ENCODE peak calls at places on chromosomes 11 and 22, in five cellular contexts. One of them, this sample, is unnamed.

GRCh38 chr11:1275021-1275420 is 34.4 kb downstream of the TOLLIP start:
- DNase-seq in stimulated activated CD4-positive, alpha-beta T cell treated with anti-CD3 and anti-CD28 coated beads, Interleukin-2, amount 100 ng/mL, for 48 hours: no peak
- DNase-seq in Daoy: no peak
- DNase-seq in CD4-positive, alpha-beta T cell: no peak
- DNase-seq in fibroblast of the conjunctiva: no peak
- DNase-seq in this sample: no peak

GRCh38 chr22:37189011-37189466 is 992 bp upstream of the C1QTNF6 start:
- DNase-seq in stimulated activated CD4-positive, alpha-beta T cell treated with anti-CD3 and anti-CD28 coated beads, Interleukin-2, amount 100 ng/mL, for 48 hours: no peak
- DNase-seq in Daoy: no peak
- DNase-seq in CD4-positive, alpha-beta T cell: no peak
- DNase-seq in fibroblast of the conjunctiva: no peak
- DNase-seq in this sample: no peak

GRCh38 chr22:30614879-30615278 is 7.9 kb downstream of the TCN2 start:
- DNase-seq in stimulated activated CD4-positive, alpha-beta T cell treated with anti-CD3 and anti-CD28 coated beads, Interleukin-2, amount 100 ng/mL, for 48 hours: no peak
- DNase-seq in Daoy: no peak
- DNase-seq in CD4-positive, alpha-beta T cell: no peak
- DNase-seq in fibroblast of the conjunctiva: no peak
- DNase-seq in this sample: no peak

GRCh38 chr22:42231929-42232328 is 38.5 kb downstream of the TCF20 start:
- DNase-seq in stimulated activated CD4-positive, alpha-beta T cell treated with anti-CD3 and anti-CD28 coated beads, Interleukin-2, amount 100 ng/mL, for 48 hours: no peak
- DNase-seq in Daoy: no peak
- DNase-seq in CD4-positive, alpha-beta T cell: no peak
- DNase-seq in fibroblast of the conjunctiva: no peak
- DNase-seq in this sample: no peak

GRCh38 chr11:69864589-69864929 is 45.3 kb upstream of the FGF3 start:
- DNase-seq in stimulated activated CD4-positive, alpha-beta T cell treated with anti-CD3 and anti-CD28 coated beads, Interleukin-2, amount 100 ng/mL, for 48 hours: no peak
- DNase-seq in Daoy: no peak
- DNase-seq in CD4-positive, alpha-beta T cell: no peak
- DNase-seq in fibroblast of the conjunctiva: no peak
- DNase-seq in this sample: no peak

GRCh38 chr22:40679249-40679963 is at the start of gene MCHR1:
- DNase-seq in stimulated activated CD4-positive, alpha-beta T cell treated with anti-CD3 and anti-CD28 coated beads, Interleukin-2, amount 100 ng/mL, for 48 hours: no peak
- DNase-seq in Daoy: no peak
- DNase-seq in CD4-positive, alpha-beta T cell: no peak
- DNase-seq in fibroblast of the conjunctiva: no peak
- DNase-seq in this sample: no peak

GRCh38 chr22:44941176-44941575 is 68.6 kb downstream of the PHF21B start:
- DNase-seq in stimulated activated CD4-positive, alpha-beta T cell treated with anti-CD3 and anti-CD28 coated beads, Interleukin-2, amount 100 ng/mL, for 48 hours: no peak
- DNase-seq in Daoy: no peak
- DNase-seq in CD4-positive, alpha-beta T cell: no peak
- DNase-seq in fibroblast of the conjunctiva: no peak
- DNase-seq in this sample: no peak

GRCh38 chr11:131356201-131356600 is 14.2 kb upstream of the NTM start:
- DNase-seq in stimulated activated CD4-positive, alpha-beta T cell treated with anti-CD3 and anti-CD28 coated beads, Interleukin-2, amount 100 ng/mL, for 48 hours: no peak
- DNase-seq in Daoy: peak; percentile 80
- DNase-seq in CD4-positive, alpha-beta T cell: no peak
- DNase-seq in fibroblast of the conjunctiva: no peak
- DNase-seq in this sample: no peak

GRCh38 chr11:102309621-102310541 is 7.4 kb upstream of the BIRC3 start:
- DNase-seq in stimulated activated CD4-positive, alpha-beta T cell treated with anti-CD3 and anti-CD28 coated beads, Interleukin-2, amount 100 ng/mL, for 48 hours: no peak
- DNase-seq in Daoy: no peak
- DNase-seq in CD4-positive, alpha-beta T cell: no peak
- DNase-seq in fibroblast of the conjunctiva: no peak
- DNase-seq in this sample: no peak

GRCh38 chr22:30869996-30870395 is 98.6 kb downstream of the MORC2 start:
- DNase-seq in stimulated activated CD4-positive, alpha-beta T cell treated with anti-CD3 and anti-CD28 coated beads, Interleukin-2, amount 100 ng/mL, for 48 hours: no peak
- DNase-seq in Daoy: no peak
- DNase-seq in CD4-positive, alpha-beta T cell: no peak
- DNase-seq in fibroblast of the conjunctiva: no peak
- DNase-seq in this sample: no peak

GRCh38 chr11:65648997-65649491 is 11.1 kb downstream of the SIPA1 start:
- DNase-seq in stimulated activated CD4-positive, alpha-beta T cell treated with anti-CD3 and anti-CD28 coated beads, Interleukin-2, amount 100 ng/mL, for 48 hours: no peak
- DNase-seq in Daoy: no peak
- DNase-seq in CD4-positive, alpha-beta T cell: no peak
- DNase-seq in fibroblast of the conjunctiva: no peak
- DNase-seq in this sample: no peak

GRCh38 chr11:235998-236773 is at the start of gene SIRT3:
- DNase-seq in stimulated activated CD4-positive, alpha-beta T cell treated with anti-CD3 and anti-CD28 coated beads, Interleukin-2, amount 100 ng/mL, for 48 hours: peak; percentile 64
- DNase-seq in Daoy: peak; percentile 87
- DNase-seq in CD4-positive, alpha-beta T cell: peak; percentile 79
- DNase-seq in fibroblast of the conjunctiva: peak; percentile 48
- DNase-seq in this sample: peak; percentile 80

GRCh38 chr11:7154881-7155344 is 66.1 kb downstream of the RBMXL2 start:
- DNase-seq in stimulated activated CD4-positive, alpha-beta T cell treated with anti-CD3 and anti-CD28 coated beads, Interleukin-2, amount 100 ng/mL, for 48 hours: no peak
- DNase-seq in Daoy: peak; percentile 45
- DNase-seq in CD4-positive, alpha-beta T cell: no peak
- DNase-seq in fibroblast of the conjunctiva: no peak
- DNase-seq in this sample: no peak

GRCh38 chr11:88434333-88434976 is 96.9 kb upstream of the CTSC start:
- DNase-seq in stimulated activated CD4-positive, alpha-beta T cell treated with anti-CD3 and anti-CD28 coated beads, Interleukin-2, amount 100 ng/mL, for 48 hours: no peak
- DNase-seq in Daoy: no peak
- DNase-seq in CD4-positive, alpha-beta T cell: no peak
- DNase-seq in fibroblast of the conjunctiva: no peak
- DNase-seq in this sample: no peak

GRCh38 chr11:27120211-27120610 is 79.6 kb downstream of the BBOX1 start:
- DNase-seq in stimulated activated CD4-positive, alpha-beta T cell treated with anti-CD3 and anti-CD28 coated beads, Interleukin-2, amount 100 ng/mL, for 48 hours: no peak
- DNase-seq in Daoy: no peak
- DNase-seq in CD4-positive, alpha-beta T cell: no peak
- DNase-seq in fibroblast of the conjunctiva: no peak
- DNase-seq in this sample: no peak

GRCh38 chr11:66864924-66865697 is 8.2 kb downstream of the LRFN4 start:
- DNase-seq in stimulated activated CD4-positive, alpha-beta T cell treated with anti-CD3 and anti-CD28 coated beads, Interleukin-2, amount 100 ng/mL, for 48 hours: no peak
- DNase-seq in Daoy: no peak
- DNase-seq in CD4-positive, alpha-beta T cell: no peak
- DNase-seq in fibroblast of the conjunctiva: no peak
- DNase-seq in this sample: no peak

GRCh38 chr11:44934110-44934509 is 16.6 kb downstream of the TP53I11 start:
- DNase-seq in stimulated activated CD4-positive, alpha-beta T cell treated with anti-CD3 and anti-CD28 coated beads, Interleukin-2, amount 100 ng/mL, for 48 hours: no peak
- DNase-seq in Daoy: no peak
- DNase-seq in CD4-positive, alpha-beta T cell: no peak
- DNase-seq in fibroblast of the conjunctiva: no peak
- DNase-seq in this sample: no peak

GRCh38 chr22:37416806-37417205 is 10.5 kb downstream of the ELFN2 start:
- DNase-seq in stimulated activated CD4-positive, alpha-beta T cell treated with anti-CD3 and anti-CD28 coated beads, Interleukin-2, amount 100 ng/mL, for 48 hours: no peak
- DNase-seq in Daoy: no peak
- DNase-seq in CD4-positive, alpha-beta T cell: no peak
- DNase-seq in fibroblast of the conjunctiva: no peak
- DNase-seq in this sample: peak; percentile 22

GRCh38 chr11:108984021-108984420 is 319.2 kb downstream of the DDX10 start:
- DNase-seq in stimulated activated CD4-positive, alpha-beta T cell treated with anti-CD3 and anti-CD28 coated beads, Interleukin-2, amount 100 ng/mL, for 48 hours: no peak
- DNase-seq in Daoy: no peak
- DNase-seq in CD4-positive, alpha-beta T cell: no peak
- DNase-seq in fibroblast of the conjunctiva: no peak
- DNase-seq in this sample: no peak

GRCh38 chr22:30028731-30029130 is 51.5 kb upstream of the HORMAD2 start:
- DNase-seq in stimulated activated CD4-positive, alpha-beta T cell treated with anti-CD3 and anti-CD28 coated beads, Interleukin-2, amount 100 ng/mL, for 48 hours: no peak
- DNase-seq in Daoy: no peak
- DNase-seq in CD4-positive, alpha-beta T cell: no peak
- DNase-seq in fibroblast of the conjunctiva: no peak
- DNase-seq in this sample: no peak

GRCh38 chr22:45978275-45978713 is 1.3 kb upstream of the WNT7B start:
- DNase-seq in stimulated activated CD4-positive, alpha-beta T cell treated with anti-CD3 and anti-CD28 coated beads, Interleukin-2, amount 100 ng/mL, for 48 hours: no peak
- DNase-seq in Daoy: no peak
- DNase-seq in CD4-positive, alpha-beta T cell: no peak
- DNase-seq in fibroblast of the conjunctiva: no peak
- DNase-seq in this sample: no peak

GRCh38 chr11:131465746-131466145 is 95.3 kb downstream of the NTM start:
- DNase-seq in stimulated activated CD4-positive, alpha-beta T cell treated with anti-CD3 and anti-CD28 coated beads, Interleukin-2, amount 100 ng/mL, for 48 hours: no peak
- DNase-seq in Daoy: no peak
- DNase-seq in CD4-positive, alpha-beta T cell: no peak
- DNase-seq in fibroblast of the conjunctiva: no peak
- DNase-seq in this sample: no peak

GRCh38 chr11:124934862-124935547 is 842 bp downstream of the HEPACAM start:
- DNase-seq in stimulated activated CD4-positive, alpha-beta T cell treated with anti-CD3 and anti-CD28 coated beads, Interleukin-2, amount 100 ng/mL, for 48 hours: no peak
- DNase-seq in Daoy: peak; percentile 50
- DNase-seq in CD4-positive, alpha-beta T cell: no peak
- DNase-seq in fibroblast of the conjunctiva: peak; percentile 43
- DNase-seq in this sample: no peak